ENCODE peak calls at places on chromosomes 12 and 14, in five cellular contexts. D is NCI-H2081; P is stimulated activated CD4-positive, alpha-beta T cell treated with anti-CD3 and anti-CD28 coated beads, Interleukin-1b, Interleukin-23, amount 100 ng/mL, for 1 hour; S is activated T-cell treated with anti-CD3 and anti-CD28 coated beads, Interleukin-2, amount 50 U/mL, for 24 hours; U is cerebellum. A is an unnamed sample.

GRCh38 chr12:18296201-18296908 is 35.0 kb downstream of the PIK3C2G start:
- DNase-seq in P (no peak), S (no peak), U (no peak), D (no peak), A (no peak)

GRCh38 chr12:88218293-88218692 is 76.2 kb downstream of the TMTC3 start:
- DNase-seq in U (no peak), D (no peak), S (no peak), P (no peak), A (no peak)

GRCh38 chr12:1760566-1761382 is 59.6 kb upstream of the LRTM2 start:
- DNase-seq in U (no peak), S (no peak), P (no peak), D (no peak), A (no peak)

GRCh38 chr14:74038015-74038859 is 19.1 kb downstream of the BBOF1 start:
- DNase-seq in U (peak), S (no peak), D (peak), P (no peak), A (no peak)

GRCh38 chr12:42421844-42422779 is 96.1 kb downstream of the PPHLN1 start:
- DNase-seq in P (no peak), D (no peak), S (no peak), U (no peak), A (no peak)

GRCh38 chr12:7935773-7936581 is at the start of gene SLC2A3:
- DNase-seq in S (peak), U (peak), P (peak), D (no peak), A (peak)

GRCh38 chr12:72699362-72699761 is 427.2 kb downstream of the TRHDE start:
- DNase-seq in S (no peak), D (no peak), P (no peak), U (no peak), A (no peak)

GRCh38 chr14:27995688-27996087 is 770.9 kb upstream of the FOXG1 start:
- DNase-seq in S (no peak), D (peak), P (no peak), U (no peak), A (no peak)

GRCh38 chr14:74566174-74567125 is 45.6 kb downstream of the LTBP2 start:
- DNase-seq in S (no peak), U (no peak), P (no peak), D (no peak), A (no peak)

GRCh38 chr12:52900896-52901714 is 3.8 kb downstream of the KRT8 start:
- DNase-seq in P (no peak), S (no peak), D (no peak), U (no peak), A (no peak)

GRCh38 chr14:35046751-35047536 is 872 bp downstream of the FAM177A1 start:
- DNase-seq in U (no peak), S (no peak), D (no peak), P (no peak), A (no peak)

GRCh38 chr12:55724226-55724939 is 4.2 kb downstream of the RDH5 start:
- DNase-seq in U (no peak), P (no peak), D (peak), S (peak), A (no peak)